ENCODE peak calls at places on chromosomes 12 and 14, in four cellular contexts. B is K562, E is HepG2, N is GM12878. D is an unnamed sample.

GRCh38 chr12:51600721-51601120 is 9.7 kb downstream of the SCN8A start:
- DNase-seq in B (no peak), E (no peak), N (no peak), D (no peak)

GRCh38 chr12:110282956-110283817 is 2.1 kb downstream of the ATP2A2 start:
- DNase-seq in B (no peak), E (no peak), N (no peak), D (no peak)

GRCh38 chr14:54252072-54252730 is 144.6 kb upstream of the CDKN3 start:
- DNase-seq in B (no peak), E (peak; percentile 63), N (no peak), D (no peak)

GRCh38 chr14:91861091-91861490 is 6.2 kb downstream of the TC2N start:
- DNase-seq in B (no peak), E (no peak), N (no peak), D (no peak)

GRCh38 chr14:95500201-95500681 is 16.2 kb downstream of the SYNE3 start:
- DNase-seq in B (no peak), E (peak; percentile 26), N (no peak), D (no peak)

GRCh38 chr14:60051690-60052324 is 39.9 kb upstream of the PCNX4 start:
- DNase-seq in B (no peak), E (no peak), N (no peak), D (no peak)

GRCh38 chr14:97267509-97267908 is 470.3 kb downstream of the VRK1 start:
- DNase-seq in B (no peak), E (no peak), N (no peak), D (no peak)

GRCh38 chr14:52078093-52078492 is 9.2 kb upstream of the NID2 start:
- DNase-seq in B (no peak), E (no peak), N (no peak), D (no peak)

GRCh38 chr12:6788972-6789905 is at the start of gene CD4:
- DNase-seq in B (no peak), E (no peak), N (no peak), D (no peak)

GRCh38 chr14:33849455-33849801 is 101.4 kb downstream of the EGLN3 start:
- DNase-seq in B (no peak), E (no peak), N (no peak), D (no peak)

GRCh38 chr12:132907216-132907615 is 19.8 kb upstream of the CHFR start:
- DNase-seq in B (no peak), E (no peak), N (no peak), D (no peak)

GRCh38 chr14:51582437-51582836 is 69.3 kb upstream of the FRMD6 start:
- DNase-seq in B (no peak), E (no peak), N (no peak), D (no peak)

GRCh38 chr14:106883218-106883692 is 1356.9 kb downstream of the TMEM121 start:
- DNase-seq in B (peak; percentile 7), E (peak; percentile 39), N (no peak), D (no peak)

GRCh38 chr12:29634057-29634456 is 136.6 kb upstream of the OVCH1 start:
- DNase-seq in B (no peak), E (no peak), N (no peak), D (no peak)

GRCh38 chr12:29644536-29645162 is 139.1 kb downstream of the TMTC1 start:
- DNase-seq in B (no peak), E (no peak), N (no peak), D (no peak)

GRCh38 chr12:29640589-29641345 is 143.0 kb downstream of the TMTC1 start:
- DNase-seq in B (peak; percentile 29), E (peak; percentile 63), N (no peak), D (no peak)

GRCh38 chr12:29638528-29638927 is 141.0 kb upstream of the OVCH1 start:
- DNase-seq in B (no peak), E (no peak), N (no peak), D (no peak)

DNA sequence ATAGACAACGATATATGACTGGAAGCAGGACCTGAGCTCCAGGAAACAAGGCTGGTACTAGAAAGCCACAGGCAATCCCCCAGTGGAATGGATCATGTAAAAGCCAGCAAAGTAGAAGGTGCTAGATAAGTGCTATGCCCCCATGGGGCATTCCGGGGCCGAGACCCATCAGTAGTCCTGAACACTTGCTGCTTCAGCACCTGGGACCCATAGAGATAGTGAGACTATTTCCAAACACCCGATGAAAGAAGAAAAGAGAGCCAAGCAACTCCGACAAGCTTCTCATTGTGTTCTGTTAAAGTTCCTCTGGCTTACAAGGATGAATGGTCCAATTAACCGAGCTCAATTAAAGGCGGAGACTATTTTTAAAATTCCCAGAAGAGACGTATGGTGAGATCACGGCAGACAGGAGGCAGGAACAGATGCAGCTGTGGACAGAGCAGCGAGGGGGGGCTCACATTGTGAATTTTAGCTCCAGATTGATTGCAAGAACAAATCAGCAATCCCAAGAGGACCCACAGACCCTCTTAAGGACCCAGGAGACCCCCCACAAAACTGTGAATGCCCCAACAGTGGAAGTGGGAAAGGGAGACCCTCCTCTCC is 142.5 kb upstream of the OVCH1 start:
- DNase-seq in B (no peak), E (no peak), N (no peak), D (no peak)
- TF ChIP-seq TARDBP in B (no peak), E (no peak), N (no peak), D (no peak)

GRCh38 chr12:124660846-124661245 is 93.4 kb upstream of the NCOR2 start:
- DNase-seq in B (no peak), E (no peak), N (no peak), D (no peak)
- TF ChIP-seq TARDBP in B (no peak), E (no peak), N (no peak), D (no peak)

GRCh38 chr12:64221656-64222010 is 463 bp downstream of the KICS2 start:
- DNase-seq in B (peak; percentile 85), E (peak; percentile 82), N (peak; percentile 9), D (peak; percentile 83)
- TF ChIP-seq TARDBP in B (no peak), E (no peak), N (no peak), D (no peak)

GRCh38 chr14:62776300-62776699 is 269.0 kb downstream of the KCNH5 start:
- DNase-seq in B (no peak), E (no peak), N (no peak), D (no peak)
- TF ChIP-seq TARDBP in B (no peak), E (no peak), N (no peak), D (no peak)

D was measured in HEK293T.